ENCODE peak calls at places on chromosomes 5 and 9, in four cellular contexts. F is fibroblast of mammary gland, C is amniotic stem cell, M is T-cell. Y is an unnamed sample.
A peak's percentile ranks its signal among the peaks of the same experiment; 100 is the strongest.

GRCh38 chr5:149304195-149305072 is 32.8 kb downstream of the AFAP1L1 start:
- DNase-seq in F (no peak), M (no peak), C (no peak), Y (no peak)

GRCh38 chr5:115671939-115672338 is 46.1 kb upstream of the TMED7 start:
- DNase-seq in C (no peak), F (no peak), M (no peak), Y (no peak)

GRCh38 chr5:64505769-64506566 is at the start of gene RGS7BP:
- DNase-seq in F (peak; percentile 4), M (no peak), C (no peak), Y (peak; percentile 13)

GRCh38 chr5:95669540-95669939 is 13.3 kb downstream of the SPATA9 start:
- DNase-seq in C (peak; percentile 73), F (peak; percentile 98), M (no peak), Y (peak; percentile 72)

GRCh38 chr5:151675225-151675955 is 11.3 kb downstream of the SPARC start:
- DNase-seq in F (peak; percentile 61), M (no peak), C (no peak), Y (no peak)

GRCh38 chr5:158807-159447 is 32.4 kb upstream of the LRRC14B start:
- DNase-seq in C (no peak), F (no peak), M (no peak), Y (no peak)

GRCh38 chr5:93607367-93608258 is 24.6 kb downstream of the NR2F1 start:
- DNase-seq in M (no peak), C (peak; percentile 53), F (peak; percentile 58), Y (peak; percentile 19)

GRCh38 chr9:135106551-135107270 is 19.2 kb downstream of the OLFM1 start:
- DNase-seq in F (no peak), C (no peak), M (no peak), Y (no peak)

GRCh38 chr5:141850183-141850768 is 27.9 kb downstream of the PCDH1 start:
- DNase-seq in F (peak; percentile 20), C (peak; percentile 40), M (peak; percentile 29), Y (no peak)

GRCh38 chr5:68215888-68216736 is 556 bp downstream of the PIK3R1 start:
- DNase-seq in F (no peak), M (peak; percentile 48), C (no peak), Y (no peak)

GRCh38 chr9:68640421-68641089 is 64.5 kb upstream of the PIP5K1B start:
- DNase-seq in F (no peak), C (no peak), M (no peak), Y (no peak)

GRCh38 chr5:170861855-170862766 is at the start of gene RANBP17:
- DNase-seq in M (no peak), F (peak; percentile 62), C (peak; percentile 49), Y (no peak)

GRCh38 chr5:134550271-134551214 is 25.1 kb downstream of the JADE2 start:
- DNase-seq in F (no peak), M (no peak), C (no peak), Y (no peak)

GRCh38 chr5:38162625-38163024 is 95.7 kb upstream of the EGFLAM start:
- DNase-seq in M (no peak), F (no peak), C (no peak), Y (peak; percentile 39)

GRCh38 chr9:114138537-114138936 is 16.8 kb upstream of the COL27A1 start:
- DNase-seq in M (no peak), C (no peak), F (peak; percentile 65), Y (no peak)

GRCh38 chr9:107557236-107557990 is 67.8 kb upstream of the KLF4 start:
- DNase-seq in F (no peak), C (no peak), M (no peak), Y (no peak)

GRCh38 chr5:143922718-143923117 is 110.8 kb downstream of the HMHB1 start:
- DNase-seq in C (no peak), F (peak; percentile 92), M (no peak), Y (peak; percentile 63)

GRCh38 chr5:14040542-14040941 is 96.1 kb upstream of the DNAH5 start:
- DNase-seq in F (peak; percentile 59), M (no peak), C (no peak), Y (no peak)

GRCh38 chr9:98117984-98118639 is 910 bp downstream of the TRIM14 start:
- DNase-seq in F (peak; percentile 26), C (no peak), M (peak; percentile 41), Y (peak; percentile 2)

GRCh38 chr9:37916471-37917314 is 12.8 kb upstream of the SLC25A51 start:
- DNase-seq in M (no peak), F (no peak), C (no peak), Y (no peak)

GRCh38 chr5:123700624-123701023 is 188.6 kb downstream of the CSNK1G3 start:
- DNase-seq in C (peak; percentile 93), M (no peak), F (peak; percentile 95), Y (peak; percentile 93)

GRCh38 chr5:73434921-73435320 is 13.7 kb downstream of the FOXD1 start:
- DNase-seq in M (no peak), C (no peak), F (no peak), Y (no peak)

GRCh38 chr9:93087971-93088655 is 7.9 kb upstream of the CARD19 start:
- DNase-seq in M (no peak), C (no peak), F (no peak), Y (no peak)

GRCh38 chr5:62506659-62507460 is 71.8 kb upstream of the LRRC70 start:
- DNase-seq in F (peak; percentile 35), C (no peak), M (no peak), Y (no peak)

GRCh38 chr9:93585695-93586094 is 9.3 kb downstream of the PHF2 start:
- DNase-seq in C (no peak), M (no peak), F (no peak), Y (no peak)

GRCh38 chr9:3088166-3088702 is 244.3 kb upstream of the PUM3 start:
- DNase-seq in C (no peak), M (no peak), F (no peak), Y (no peak)

GRCh38 chr9:122228191-122228905 is 409 bp downstream of the LHX6 start:
- DNase-seq in M (no peak), F (no peak), C (no peak), Y (no peak)

GRCh38 chr9:74555015-74555414 is 57.9 kb downstream of the RORB start:
- DNase-seq in M (no peak), F (no peak), C (no peak), Y (no peak)

Y was measured in HS-5.